ENCODE peak calls at places on chromosomes 13 and 19, in four cellular contexts. C is tibial nerve, G is body of pancreas, T is upper lobe of left lung. U is an unnamed sample.

GRCh38 chr19:7152568-7152967 is 83.1 kb downstream of the ZNF557 start:
- DNase-seq in T (no peak), C (no peak), G (no peak), U (no peak)

GRCh38 chr13:104737713-104738112 is 1671.5 kb upstream of the SLC10A2 start:
- DNase-seq in T (no peak), C (no peak), G (peak; percentile 8), U (no peak)

GRCh38 chr13:112934075-112934474 is 34.9 kb upstream of the MCF2L start:
- DNase-seq in C (no peak), G (no peak), T (no peak), U (no peak)

GRCh38 chr19:45446295-45446694 is 21.5 kb upstream of the FOSB start:
- DNase-seq in T (no peak), G (no peak), C (no peak), U (no peak)

GRCh38 chr19:17107546-17108452 is 32.2 kb downstream of the MYO9B start:
- DNase-seq in T (peak; percentile 83), C (peak; percentile 51), G (peak; percentile 76), U (no peak)

GRCh38 chr19:55446060-55446459 is 3.0 kb upstream of the SHISA7 start:
- DNase-seq in G (no peak), T (no peak), C (no peak), U (no peak)

GRCh38 chr19:17706750-17707181 is 12.5 kb upstream of the MAP1S start:
- DNase-seq in C (no peak), T (no peak), G (peak; percentile 10), U (no peak)

GRCh38 chr19:33863436-33863835 is 66.8 kb downstream of the KCTD15 start:
- DNase-seq in C (no peak), T (no peak), G (no peak), U (no peak)

GRCh38 chr19:37227996-37228395 is 10.0 kb downstream of the ZNF383 start:
- DNase-seq in G (peak; percentile 28), T (no peak), C (no peak), U (no peak)

GRCh38 chr19:4916292-4917082 is 7.2 kb downstream of the UHRF1 start:
- DNase-seq in T (peak; percentile 26), G (no peak), C (no peak), U (no peak)

GRCh38 chr13:70128098-70128497 is 19.8 kb upstream of the KLHL1 start:
- DNase-seq in G (no peak), T (no peak), C (no peak), U (no peak)

GRCh38 chr19:2494084-2494446 is 18.1 kb downstream of the GADD45B start:
- DNase-seq in G (peak; percentile 19), T (no peak), C (no peak), U (no peak)

GRCh38 chr13:108947551-108948030 is 318.2 kb downstream of the MYO16 start:
- DNase-seq in T (no peak), G (peak; percentile 50), C (peak; percentile 68), U (no peak)

GRCh38 chr13:36163809-36164308 is 32.7 kb upstream of the DCLK1 start:
- DNase-seq in G (peak; percentile 77), T (peak; percentile 91), C (peak; percentile 84), U (no peak)

GRCh38 chr13:60583911-60584753 is 187.1 kb downstream of the TDRD3 start:
- DNase-seq in T (no peak), G (peak; percentile 7), C (peak; percentile 63), U (no peak)

GRCh38 chr13:97001641-97002040 is 7.4 kb upstream of the OXGR1 start:
- DNase-seq in T (no peak), C (no peak), G (peak; percentile 22), U (no peak)

GRCh38 chr19:4870025-4870700 is 2.7 kb upstream of the PLIN3 start:
- DNase-seq in C (no peak), G (peak; percentile 75), T (peak; percentile 68), U (no peak)

GRCh38 chr19:46471116-46471733 is at the start of gene PNMA8A:
- DNase-seq in C (no peak), G (peak; percentile 73), T (no peak), U (no peak)

GRCh38 chr13:59950201-59950730 is 213.5 kb downstream of the DIAPH3 start:
- DNase-seq in T (no peak), C (no peak), G (no peak), U (no peak)

GRCh38 chr13:49302817-49303216 is 55.1 kb downstream of the CDADC1 start:
- DNase-seq in G (no peak), T (no peak), C (no peak), U (no peak)

GRCh38 chr13:42964681-42965305 is 27.2 kb downstream of the EPSTI1 start:
- DNase-seq in C (no peak), T (no peak), G (no peak), U (no peak)

GRCh38 chr19:51457351-51458013 is 772 bp downstream of the SIGLEC8 start:
- DNase-seq in G (no peak), C (no peak), T (no peak), U (no peak)

GRCh38 chr13:44281252-44282000 is 92.2 kb upstream of the SERP2 start:
- DNase-seq in T (no peak), C (no peak), G (no peak), U (no peak)

GRCh38 chr19:43901395-43902390 is 33.4 kb downstream of the ZNF45 start:
- DNase-seq in G (peak; percentile 87), T (peak; percentile 71), C (peak; percentile 62), U (peak; percentile 4)

GRCh38 chr19:16587031-16588023 is 15.1 kb upstream of the SLC35E1 start:
- DNase-seq in G (peak; percentile 62), C (peak; percentile 36), T (peak; percentile 81), U (no peak)

GRCh38 chr13:65342938-65343337 is 1887.2 kb downstream of the PCDH9 start:
- DNase-seq in C (no peak), T (no peak), G (no peak), U (no peak)

GRCh38 chr19:16051254-16052025 is 24.9 kb upstream of the TPM4 start:
- DNase-seq in T (no peak), C (no peak), G (no peak), U (no peak)

GRCh38 chr19:35013047-35013819 is 13.1 kb downstream of the GRAMD1A start:
- DNase-seq in T (peak; percentile 86), C (peak; percentile 69), G (peak; percentile 78), U (no peak)

GRCh38 chr19:8334458-8335342 is 8.4 kb downstream of the KANK3 start:
- DNase-seq in G (peak; percentile 65), T (peak; percentile 63), C (no peak), U (no peak)

GRCh38 chr19:13766095-13766481 is 1.8 kb downstream of the MRI1 start:
- DNase-seq in T (no peak), C (no peak), G (no peak), U (no peak)

GRCh38 chr13:47190696-47191095 is 293.8 kb upstream of the HTR2A start:
- DNase-seq in G (no peak), C (no peak), T (no peak), U (no peak)

GRCh38 chr13:98664047-98664446 is 87.1 kb upstream of the STK24 start:
- DNase-seq in C (no peak), G (no peak), T (no peak), U (no peak)

GRCh38 chr19:40596608-40597328 is 4.4 kb upstream of the LTBP4 start:
- DNase-seq in C (no peak), T (peak; percentile 59), G (peak; percentile 68), U (no peak)
- TF ChIP-seq POLR2A in C (no peak), T (no peak), G (no peak), U (no peak)

GRCh38 chr19:48061401-48062344 is 17.8 kb upstream of the CABP5 start:
- DNase-seq in C (no peak), T (no peak), G (no peak), U (no peak)
- TF ChIP-seq CTCF in C (no peak), T (no peak), G (no peak), U (no peak)

DNA sequence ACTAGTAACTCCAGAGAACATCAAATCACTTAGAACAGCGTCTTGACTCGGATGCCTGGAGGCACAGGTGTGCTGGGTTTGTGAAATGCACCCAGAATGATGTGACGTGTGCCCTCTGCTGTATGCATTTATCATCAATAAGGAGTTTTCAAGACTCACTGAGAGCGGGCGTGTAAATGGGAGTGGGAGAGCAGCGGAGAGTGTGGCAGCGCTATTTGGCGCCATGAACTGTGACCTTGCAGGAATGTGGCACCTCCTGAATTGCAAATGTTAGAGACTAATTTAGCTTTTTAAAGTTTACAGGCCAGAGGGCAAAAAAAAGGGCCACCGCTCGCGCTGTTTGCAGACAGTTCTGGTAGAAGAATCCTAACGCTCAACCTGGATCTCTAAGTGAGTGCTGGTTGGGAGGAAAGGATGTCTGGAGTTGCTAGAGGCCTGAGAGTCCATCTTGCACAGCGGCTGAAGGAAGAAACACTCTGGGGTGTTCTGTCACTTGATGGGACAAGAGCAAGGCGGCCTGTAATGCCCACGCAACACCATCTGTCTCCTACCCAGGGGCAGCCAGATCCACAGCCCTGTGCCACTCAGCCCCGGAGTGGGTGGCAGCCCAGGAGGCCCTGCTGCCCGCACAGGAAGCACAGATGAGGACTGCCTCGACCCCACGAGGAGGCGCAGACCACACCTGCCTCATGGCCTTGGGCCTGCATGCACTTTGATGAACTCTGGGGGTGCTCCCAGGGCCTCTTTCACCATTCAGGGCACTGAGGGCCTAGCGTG is 19.7 kb downstream of the RANBP3 start:
- DNase-seq in T (no peak), C (no peak), G (no peak), U (no peak)
- H3K4me1 ChIP-seq in T (peaks cover 73% of the 10 kb centered on the region), C (peaks cover 68% of the 10 kb centered on the region), G (peaks cover 97% of the 10 kb centered on the region), U (peaks cover 48% of the 10 kb centered on the region)

DNA sequence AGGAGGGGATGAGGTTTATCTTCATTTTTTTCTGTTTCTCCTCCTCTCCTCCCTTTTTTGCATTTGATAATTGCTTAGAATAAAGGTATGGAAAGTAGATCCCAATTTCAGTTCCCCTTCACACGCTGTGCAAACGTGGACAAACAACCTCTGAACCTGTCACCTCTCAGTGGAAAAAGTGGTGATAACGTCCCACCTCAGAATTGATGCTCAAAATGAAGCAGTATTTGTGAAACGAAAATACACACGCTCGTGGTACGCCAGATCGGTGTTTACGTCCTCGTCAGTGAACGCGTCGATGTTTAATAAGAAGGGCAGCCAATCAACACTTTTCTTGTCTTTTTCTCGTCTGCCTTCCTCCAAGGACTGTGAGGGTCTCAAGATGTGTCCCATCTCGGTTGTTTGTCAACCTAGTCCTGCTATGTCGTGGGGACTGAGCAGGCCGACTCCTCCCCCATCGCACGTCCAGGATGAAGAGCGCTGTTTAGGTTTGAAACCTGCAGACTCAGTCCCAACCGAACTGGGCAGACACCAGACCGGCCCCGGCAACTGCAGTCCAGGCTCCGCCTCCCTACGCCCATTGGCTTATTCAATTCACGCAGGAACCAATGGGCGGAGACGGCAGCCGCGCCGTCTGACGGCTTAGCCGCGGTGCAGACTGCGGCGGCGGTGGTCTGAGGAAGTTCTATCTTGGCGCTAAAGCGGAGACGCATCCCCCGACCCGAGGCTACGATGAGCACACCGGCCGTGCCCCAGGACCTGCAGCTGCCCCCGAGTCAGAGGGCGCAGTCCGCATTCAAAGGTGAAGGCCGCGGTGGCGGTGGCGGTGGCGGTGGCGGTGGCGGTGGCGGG is at the start of gene CKAP2:
- DNase-seq in C (peak; percentile 89), G (peak; percentile 96), T (peak; percentile 95), U (peak; percentile 70)
- TF ChIP-seq POLR2A in C (peak; percentile 38), G (peak; percentile 75), T (no peak), U (peak; percentile 89)

DNA sequence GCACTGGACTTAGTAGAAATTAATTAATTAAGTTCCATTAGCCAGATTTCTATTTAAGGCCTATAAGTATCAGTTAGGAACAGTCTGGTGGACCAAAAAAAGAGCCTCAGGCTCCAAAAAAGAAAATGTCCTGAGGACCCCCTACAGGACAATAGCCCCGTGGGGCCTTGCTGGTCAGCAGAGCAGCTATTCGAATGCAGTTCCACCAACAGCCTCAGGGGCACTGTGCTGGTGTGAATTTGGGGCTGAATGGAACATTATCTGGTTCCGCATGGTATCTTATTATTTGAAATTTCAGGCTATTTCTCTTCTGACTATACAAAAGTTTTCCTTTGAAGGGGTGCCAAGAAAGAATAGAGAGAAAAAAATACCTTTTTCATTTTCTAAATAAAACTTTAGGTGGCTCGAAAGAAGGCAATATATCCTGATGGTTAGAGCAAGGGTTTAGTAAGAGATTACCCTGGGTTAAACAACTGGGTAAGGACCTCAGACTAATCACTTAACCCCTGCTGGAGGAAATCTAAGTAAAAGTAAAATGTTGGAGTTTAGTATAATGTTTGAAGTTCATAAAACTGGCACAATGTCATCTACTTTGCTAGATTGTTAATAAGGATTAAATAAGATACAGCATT is 147.2 kb downstream of the MIPEP start:
- DNase-seq in C (no peak), G (no peak), T (no peak), U (no peak)
- TF ChIP-seq CTCF in C (no peak), G (peak; percentile 15), T (peak; percentile 15), U (no peak)

U was measured in esophagus squamous epithelium.